ENCODE peak calls at places on chromosomes 3 and 15, in nine cellular contexts. One of them, this sample, is unnamed.
A peak's percentile ranks its signal among the peaks of the same experiment; 100 is the strongest.

GRCh38 chr3:141482250-141482937 is 4.4 kb upstream of the RASA2 start:
- DNase-seq in SJSA1: peak; percentile 80
- DNase-seq in coronary artery: no peak
- DNase-seq in tibial artery: no peak
- DNase-seq in mesendoderm: peak; percentile 87
- DNase-seq in thoracic aorta: no peak
- DNase-seq in stomach: no peak
- DNase-seq in dorsolateral prefrontal cortex: no peak
- DNase-seq in ovary: no peak
- DNase-seq in this sample: no peak

GRCh38 chr3:71051893-71052687 is 531.4 kb downstream of the FOXP1 start:
- DNase-seq in ovary: no peak
- DNase-seq in thoracic aorta: no peak
- DNase-seq in stomach: no peak
- DNase-seq in dorsolateral prefrontal cortex: no peak
- DNase-seq in SJSA1: peak; percentile 64
- DNase-seq in tibial artery: no peak
- DNase-seq in coronary artery: no peak
- DNase-seq in mesendoderm: no peak
- DNase-seq in this sample: no peak

GRCh38 chr15:40379853-40380252 is 2.7 kb upstream of the KNSTRN start:
- DNase-seq in tibial artery: peak; percentile 88
- DNase-seq in coronary artery: no peak
- DNase-seq in SJSA1: peak; percentile 71
- DNase-seq in ovary: no peak
- DNase-seq in mesendoderm: peak; percentile 44
- DNase-seq in dorsolateral prefrontal cortex: peak; percentile 42
- DNase-seq in stomach: peak; percentile 62
- DNase-seq in thoracic aorta: peak; percentile 54
- DNase-seq in this sample: peak; percentile 84

GRCh38 chr15:101269479-101270223 is 7.6 kb downstream of the SELENOS start:
- DNase-seq in dorsolateral prefrontal cortex: no peak
- DNase-seq in SJSA1: no peak
- DNase-seq in ovary: no peak
- DNase-seq in coronary artery: no peak
- DNase-seq in mesendoderm: peak; percentile 58
- DNase-seq in stomach: no peak
- DNase-seq in tibial artery: no peak
- DNase-seq in thoracic aorta: no peak
- DNase-seq in this sample: peak; percentile 79

GRCh38 chr3:124026516-124026915 is 34.6 kb upstream of the ROPN1 start:
- DNase-seq in stomach: no peak
- DNase-seq in tibial artery: no peak
- DNase-seq in thoracic aorta: no peak
- DNase-seq in dorsolateral prefrontal cortex: no peak
- DNase-seq in ovary: no peak
- DNase-seq in SJSA1: no peak
- DNase-seq in mesendoderm: no peak
- DNase-seq in coronary artery: no peak
- DNase-seq in this sample: no peak

GRCh38 chr15:74185949-74186348 is 12.4 kb downstream of the ISLR start:
- DNase-seq in mesendoderm: no peak
- DNase-seq in SJSA1: no peak
- DNase-seq in tibial artery: no peak
- DNase-seq in thoracic aorta: no peak
- DNase-seq in ovary: no peak
- DNase-seq in coronary artery: no peak
- DNase-seq in dorsolateral prefrontal cortex: no peak
- DNase-seq in stomach: no peak
- DNase-seq in this sample: no peak

GRCh38 chr15:93478922-93479321 is 389.9 kb upstream of the RGMA start:
- DNase-seq in SJSA1: no peak
- DNase-seq in mesendoderm: peak; percentile 30
- DNase-seq in coronary artery: no peak
- DNase-seq in stomach: peak; percentile 31
- DNase-seq in thoracic aorta: no peak
- DNase-seq in ovary: no peak
- DNase-seq in tibial artery: no peak
- DNase-seq in dorsolateral prefrontal cortex: no peak
- DNase-seq in this sample: no peak

GRCh38 chr3:63328386-63328785 is 50.3 kb downstream of the SYNPR start:
- DNase-seq in dorsolateral prefrontal cortex: no peak
- DNase-seq in tibial artery: no peak
- DNase-seq in coronary artery: no peak
- DNase-seq in thoracic aorta: no peak
- DNase-seq in mesendoderm: no peak
- DNase-seq in ovary: no peak
- DNase-seq in SJSA1: no peak
- DNase-seq in stomach: no peak
- DNase-seq in this sample: no peak

GRCh38 chr3:71891483-71891882 is 106.5 kb upstream of the PROK2 start:
- DNase-seq in ovary: no peak
- DNase-seq in stomach: no peak
- DNase-seq in thoracic aorta: no peak
- DNase-seq in coronary artery: no peak
- DNase-seq in SJSA1: no peak
- DNase-seq in dorsolateral prefrontal cortex: no peak
- DNase-seq in tibial artery: no peak
- DNase-seq in mesendoderm: no peak
- DNase-seq in this sample: no peak

GRCh38 chr3:174333640-174334039 is 525.5 kb upstream of the NAALADL2 start:
- DNase-seq in mesendoderm: no peak
- DNase-seq in tibial artery: no peak
- DNase-seq in thoracic aorta: no peak
- DNase-seq in SJSA1: no peak
- DNase-seq in stomach: no peak
- DNase-seq in dorsolateral prefrontal cortex: no peak
- DNase-seq in ovary: no peak
- DNase-seq in coronary artery: no peak
- DNase-seq in this sample: no peak

GRCh38 chr3:129291487-129291886 is 12.8 kb downstream of the HMCES start:
- DNase-seq in coronary artery: no peak
- DNase-seq in SJSA1: no peak
- DNase-seq in thoracic aorta: no peak
- DNase-seq in stomach: no peak
- DNase-seq in ovary: no peak
- DNase-seq in tibial artery: no peak
- DNase-seq in dorsolateral prefrontal cortex: no peak
- DNase-seq in mesendoderm: no peak
- DNase-seq in this sample: no peak

GRCh38 chr15:75361361-75361988 is 6.9 kb downstream of the MAN2C1 start:
- DNase-seq in coronary artery: no peak
- DNase-seq in tibial artery: no peak
- DNase-seq in mesendoderm: no peak
- DNase-seq in SJSA1: no peak
- DNase-seq in dorsolateral prefrontal cortex: no peak
- DNase-seq in thoracic aorta: no peak
- DNase-seq in ovary: no peak
- DNase-seq in stomach: no peak
- DNase-seq in this sample: no peak

GRCh38 chr15:34055868-34056595 is 17.0 kb upstream of the AVEN start:
- DNase-seq in ovary: no peak
- DNase-seq in thoracic aorta: no peak
- DNase-seq in mesendoderm: peak; percentile 30
- DNase-seq in SJSA1: peak; percentile 86
- DNase-seq in dorsolateral prefrontal cortex: no peak
- DNase-seq in tibial artery: no peak
- DNase-seq in coronary artery: no peak
- DNase-seq in stomach: no peak
- DNase-seq in this sample: no peak

GRCh38 chr3:150394606-150395005 is 13.5 kb upstream of the TSC22D2 start:
- DNase-seq in thoracic aorta: no peak
- DNase-seq in SJSA1: no peak
- DNase-seq in stomach: no peak
- DNase-seq in ovary: no peak
- DNase-seq in coronary artery: no peak
- DNase-seq in mesendoderm: no peak
- DNase-seq in dorsolateral prefrontal cortex: no peak
- DNase-seq in tibial artery: no peak
- DNase-seq in this sample: no peak

GRCh38 chr3:114899186-114899931 is 247.7 kb downstream of the ZBTB20 start:
- DNase-seq in mesendoderm: no peak
- DNase-seq in stomach: no peak
- DNase-seq in coronary artery: no peak
- DNase-seq in tibial artery: no peak
- DNase-seq in ovary: no peak
- DNase-seq in SJSA1: no peak
- DNase-seq in dorsolateral prefrontal cortex: no peak
- DNase-seq in thoracic aorta: no peak
- DNase-seq in this sample: no peak

GRCh38 chr3:57918123-57918837 is 89.9 kb upstream of the FLNB start:
- DNase-seq in stomach: no peak
- DNase-seq in thoracic aorta: no peak
- DNase-seq in dorsolateral prefrontal cortex: no peak
- DNase-seq in tibial artery: no peak
- DNase-seq in mesendoderm: no peak
- DNase-seq in ovary: no peak
- DNase-seq in SJSA1: peak; percentile 83
- DNase-seq in coronary artery: no peak
- DNase-seq in this sample: no peak

GRCh38 chr3:180036678-180037455 is at the start of gene PEX5L:
- DNase-seq in coronary artery: no peak
- DNase-seq in SJSA1: peak; percentile 16
- DNase-seq in mesendoderm: peak; percentile 87
- DNase-seq in stomach: peak; percentile 44
- DNase-seq in dorsolateral prefrontal cortex: peak; percentile 84
- DNase-seq in tibial artery: no peak
- DNase-seq in ovary: peak; percentile 82
- DNase-seq in thoracic aorta: no peak
- DNase-seq in this sample: no peak

GRCh38 chr3:180036092-180036677 is 552 bp downstream of the PEX5L start:
- DNase-seq in stomach: no peak
- DNase-seq in ovary: no peak
- DNase-seq in tibial artery: no peak
- DNase-seq in dorsolateral prefrontal cortex: no peak
- DNase-seq in coronary artery: no peak
- DNase-seq in mesendoderm: peak; percentile 59
- DNase-seq in thoracic aorta: no peak
- DNase-seq in SJSA1: peak; percentile 2
- DNase-seq in this sample: no peak

DNA sequence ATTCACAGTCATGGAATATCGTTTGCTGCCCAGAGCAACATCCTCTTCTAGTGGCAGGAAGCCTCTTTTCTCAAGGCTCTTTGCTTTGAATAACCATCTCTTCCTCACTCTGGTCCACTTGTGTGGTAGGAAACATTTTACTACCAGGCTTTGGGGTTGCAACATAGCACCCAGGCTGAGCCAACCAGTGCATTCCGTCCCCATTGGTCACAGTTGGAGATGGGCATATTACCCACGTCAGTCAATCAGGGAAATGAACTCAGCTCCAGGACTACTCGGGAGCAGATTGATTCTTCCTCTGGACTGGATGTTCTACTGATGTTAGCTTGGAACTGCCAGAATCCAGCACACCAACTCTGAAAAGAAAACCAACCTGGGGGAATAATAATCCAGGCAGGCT is 4.2 kb upstream of the PEX5L start:
- DNase-seq in SJSA1: no peak
- DNase-seq in dorsolateral prefrontal cortex: no peak
- DNase-seq in tibial artery: no peak
- DNase-seq in mesendoderm: no peak
- DNase-seq in coronary artery: no peak
- DNase-seq in ovary: no peak
- DNase-seq in thoracic aorta: no peak
- DNase-seq in stomach: no peak
- DNase-seq in this sample: no peak
- H3K4me3 ChIP-seq in SJSA1: no peak overlapping the region
- H3K4me3 ChIP-seq in dorsolateral prefrontal cortex: no peak overlapping the region
- H3K4me3 ChIP-seq in tibial artery: no peak overlapping the region
- H3K4me3 ChIP-seq in mesendoderm: no peak overlapping the region
- H3K4me3 ChIP-seq in coronary artery: no peak overlapping the region
- H3K4me3 ChIP-seq in ovary: no peak overlapping the region
- H3K4me3 ChIP-seq in thoracic aorta: no peak overlapping the region
- H3K4me3 ChIP-seq in stomach: no peak overlapping the region
- H3K4me3 ChIP-seq in this sample: no peak overlapping the region

GRCh38 chr3:64355473-64355872 is 130.2 kb upstream of the PRICKLE2 start:
- DNase-seq in mesendoderm: no peak
- DNase-seq in thoracic aorta: no peak
- DNase-seq in coronary artery: no peak
- DNase-seq in stomach: no peak
- DNase-seq in tibial artery: no peak
- DNase-seq in ovary: no peak
- DNase-seq in dorsolateral prefrontal cortex: no peak
- DNase-seq in SJSA1: peak; percentile 21
- DNase-seq in this sample: no peak
- H3K27ac ChIP-seq in mesendoderm: no peak overlapping the region
- H3K27ac ChIP-seq in thoracic aorta: no peak overlapping the region
- H3K27ac ChIP-seq in coronary artery: peak overlapping the region; percentile 49
- H3K27ac ChIP-seq in stomach: peak overlapping the region; percentile 75
- H3K27ac ChIP-seq in tibial artery: no peak overlapping the region
- H3K27ac ChIP-seq in ovary: no peak overlapping the region
- H3K27ac ChIP-seq in dorsolateral prefrontal cortex: no peak overlapping the region
- H3K27ac ChIP-seq in SJSA1: peak overlapping the region; percentile 89
- H3K27ac ChIP-seq in this sample: peak overlapping the region; percentile 7

DNA sequence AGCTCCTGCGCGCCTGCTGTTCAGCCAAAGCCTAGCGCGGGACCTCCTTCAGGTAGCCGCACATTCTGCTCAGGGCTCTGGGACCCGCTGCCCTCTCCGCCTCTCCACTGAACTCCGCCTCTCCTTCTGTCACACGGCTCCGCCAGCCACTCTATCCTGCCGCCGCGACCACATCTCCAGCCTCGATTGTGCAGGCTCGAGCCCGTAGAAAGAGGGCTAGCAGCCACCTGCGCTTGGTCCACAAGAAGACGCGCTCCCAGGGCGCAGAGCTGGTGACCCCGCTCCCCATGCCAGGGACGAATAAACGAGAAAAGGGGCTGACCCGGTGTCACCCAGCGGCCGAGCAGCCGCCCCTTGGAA is 1.1 kb upstream of the VIPR1 start:
- DNase-seq in ovary: no peak
- DNase-seq in tibial artery: no peak
- DNase-seq in thoracic aorta: no peak
- DNase-seq in dorsolateral prefrontal cortex: no peak
- DNase-seq in coronary artery: peak; percentile 73
- DNase-seq in stomach: peak; percentile 25
- DNase-seq in SJSA1: no peak
- DNase-seq in mesendoderm: peak; percentile 45
- DNase-seq in this sample: peak; percentile 57
- H3K4me3 ChIP-seq in ovary: no peak overlapping the region
- H3K4me3 ChIP-seq in tibial artery: peak overlapping the region; percentile 51
- H3K4me3 ChIP-seq in thoracic aorta: peak overlapping the region; percentile 68
- H3K4me3 ChIP-seq in dorsolateral prefrontal cortex: peak overlapping the region; percentile 49
- H3K4me3 ChIP-seq in coronary artery: peak overlapping the region; percentile 66
- H3K4me3 ChIP-seq in stomach: peak overlapping the region; percentile 62
- H3K4me3 ChIP-seq in SJSA1: no peak overlapping the region
- H3K4me3 ChIP-seq in mesendoderm: peak overlapping the region; percentile 13
- H3K4me3 ChIP-seq in this sample: no peak overlapping the region

DNA sequence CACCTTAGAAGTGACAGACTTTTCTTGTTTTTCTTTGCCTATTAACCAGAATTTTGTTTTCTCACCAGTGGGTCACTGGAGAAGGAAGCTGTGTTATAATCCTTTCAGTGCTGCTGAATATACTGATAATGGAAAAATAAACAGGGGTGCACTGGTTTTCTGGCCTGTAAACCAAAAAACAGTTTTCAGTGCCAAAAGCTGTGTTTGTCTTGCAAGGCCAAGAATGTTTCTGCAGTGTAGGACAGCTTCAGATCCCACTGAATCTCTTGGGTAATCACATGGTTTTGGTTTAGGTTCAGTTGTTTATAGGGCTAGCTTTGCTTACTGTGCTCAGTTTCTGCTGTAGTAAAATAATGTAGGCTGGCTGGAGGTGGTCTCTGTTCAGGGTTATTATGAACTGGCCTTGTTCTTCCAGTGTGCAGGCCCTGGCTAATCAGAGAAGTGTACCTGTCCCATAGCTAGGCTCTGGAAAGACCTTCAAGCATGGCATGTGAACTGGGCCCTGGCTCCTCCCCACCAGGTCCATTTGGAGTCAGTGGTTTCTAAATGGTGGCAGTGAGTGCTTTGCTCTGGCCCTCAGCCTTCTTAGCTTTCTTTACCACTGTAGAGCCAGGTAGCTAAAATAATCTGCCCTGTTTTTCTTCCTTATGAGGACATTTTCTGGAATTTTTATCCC is 18.7 kb downstream of the PDE8A start:
- DNase-seq in ovary: no peak
- DNase-seq in dorsolateral prefrontal cortex: no peak
- DNase-seq in SJSA1: no peak
- DNase-seq in tibial artery: no peak
- DNase-seq in mesendoderm: no peak
- DNase-seq in stomach: no peak
- DNase-seq in coronary artery: no peak
- DNase-seq in thoracic aorta: no peak
- DNase-seq in this sample: no peak
- H3K27ac ChIP-seq in ovary: no peak overlapping the region
- H3K27ac ChIP-seq in dorsolateral prefrontal cortex: peak overlapping the region; percentile 48
- H3K27ac ChIP-seq in SJSA1: no peak overlapping the region
- H3K27ac ChIP-seq in tibial artery: peak overlapping the region; percentile 59
- H3K27ac ChIP-seq in mesendoderm: no peak overlapping the region
- H3K27ac ChIP-seq in stomach: peak overlapping the region; percentile 78
- H3K27ac ChIP-seq in coronary artery: peak overlapping the region; percentile 16
- H3K27ac ChIP-seq in thoracic aorta: no peak overlapping the region
- H3K27ac ChIP-seq in this sample: no peak overlapping the region

This sample was measured in right atrium auricular region.